ENCODE peak calls at places on chromosomes 7 and 10, in nine cellular contexts. O is tibial nerve, W is upper lobe of left lung, E is K562, I is transverse colon, Z is stomach, R is SK-N-SH, X is A549, D is ovary. F is an unnamed sample.

GRCh38 chr10:43390791-43391190 is 18.2 kb downstream of the HNRNPF start:
- DNase-seq in X (no peak), O (no peak), W (no peak), D (no peak), Z (no peak), R (peak; percentile 49), E (no peak), I (no peak), F (peak; percentile 49)

GRCh38 chr7:123867220-123867619 is 22.3 kb downstream of the HYAL4 start:
- DNase-seq in I (no peak), E (no peak), O (no peak), D (no peak), R (no peak), W (no peak), X (no peak), Z (no peak), F (no peak)

GRCh38 chr7:101625076-101625914 is 3.8 kb downstream of the MYL10 start:
- DNase-seq in I (no peak), O (peak; percentile 24), W (no peak), D (no peak), E (peak; percentile 12), R (no peak), Z (no peak), X (no peak), F (no peak)

GRCh38 chr10:112832361-112832878 is 117.6 kb upstream of the TCF7L2 start:
- DNase-seq in W (no peak), R (no peak), D (no peak), X (no peak), O (no peak), I (no peak), Z (no peak), E (no peak), F (no peak)

GRCh38 chr10:30550967-30551815 is 78.4 kb downstream of the LYZL2 start:
- DNase-seq in E (peak; percentile 28), W (no peak), X (no peak), O (no peak), D (no peak), Z (no peak), I (no peak), R (no peak), F (no peak)

GRCh38 chr7:75889223-75889825 is 10.5 kb downstream of the RHBDD2 start:
- DNase-seq in E (no peak), I (no peak), W (no peak), R (no peak), X (no peak), D (no peak), O (no peak), Z (no peak), F (no peak)

GRCh38 chr7:2953588-2954407 is 89.9 kb downstream of the CARD11 start:
- DNase-seq in O (no peak), X (no peak), Z (no peak), D (no peak), W (peak; percentile 23), I (no peak), E (no peak), R (no peak), F (peak; percentile 15)

GRCh38 chr10:103715430-103715829 is 139.9 kb downstream of the SH3PXD2A start:
- DNase-seq in R (no peak), E (no peak), Z (no peak), X (no peak), W (no peak), D (no peak), I (no peak), O (no peak), F (no peak)

GRCh38 chr10:75210193-75211006 is at the start of gene VDAC2:
- DNase-seq in D (peak; percentile 93), R (peak; percentile 99), E (peak; percentile 96), I (peak; percentile 93), Z (peak; percentile 92), W (peak; percentile 88), X (peak; percentile 77), O (peak; percentile 80), F (peak; percentile 94)

DNA sequence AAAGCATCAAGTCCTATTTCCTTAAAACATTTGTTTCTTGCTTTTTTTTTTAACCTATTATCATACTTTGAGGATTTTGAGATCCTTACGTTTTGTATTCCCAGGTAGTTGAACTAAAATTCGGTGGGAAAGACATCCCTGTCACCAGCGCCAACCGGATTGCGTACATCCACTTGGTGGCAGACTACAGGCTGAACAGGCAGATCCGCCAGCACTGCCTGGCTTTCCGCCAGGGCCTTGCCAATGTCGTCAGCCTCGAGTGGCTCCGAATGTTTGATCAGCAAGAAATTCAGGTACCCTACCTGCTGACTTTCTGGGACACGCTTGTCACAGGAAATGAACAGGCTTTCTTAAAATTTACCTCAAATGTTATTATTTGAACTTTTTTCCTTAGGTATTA is 83.0 kb upstream of the DNAJB6 start:
- DNase-seq in D (no peak), R (no peak), X (no peak), I (peak; percentile 65), O (no peak), W (peak; percentile 92), E (no peak), Z (peak; percentile 94), F (no peak)
- TF ChIP-seq EP300 in D (no peak), R (no peak), X (no peak), I (no peak), O (no peak), W (no peak), E (no peak), Z (no peak), F (no peak)

GRCh38 chr7:39341083-39341482 is 225.1 kb upstream of the YAE1 start:
- DNase-seq in E (no peak), O (no peak), D (no peak), Z (no peak), X (no peak), W (no peak), R (no peak), I (no peak), F (no peak)
- TF ChIP-seq EP300 in E (no peak), O (no peak), D (no peak), Z (no peak), X (no peak), W (no peak), R (no peak), I (no peak), F (no peak)

DNA sequence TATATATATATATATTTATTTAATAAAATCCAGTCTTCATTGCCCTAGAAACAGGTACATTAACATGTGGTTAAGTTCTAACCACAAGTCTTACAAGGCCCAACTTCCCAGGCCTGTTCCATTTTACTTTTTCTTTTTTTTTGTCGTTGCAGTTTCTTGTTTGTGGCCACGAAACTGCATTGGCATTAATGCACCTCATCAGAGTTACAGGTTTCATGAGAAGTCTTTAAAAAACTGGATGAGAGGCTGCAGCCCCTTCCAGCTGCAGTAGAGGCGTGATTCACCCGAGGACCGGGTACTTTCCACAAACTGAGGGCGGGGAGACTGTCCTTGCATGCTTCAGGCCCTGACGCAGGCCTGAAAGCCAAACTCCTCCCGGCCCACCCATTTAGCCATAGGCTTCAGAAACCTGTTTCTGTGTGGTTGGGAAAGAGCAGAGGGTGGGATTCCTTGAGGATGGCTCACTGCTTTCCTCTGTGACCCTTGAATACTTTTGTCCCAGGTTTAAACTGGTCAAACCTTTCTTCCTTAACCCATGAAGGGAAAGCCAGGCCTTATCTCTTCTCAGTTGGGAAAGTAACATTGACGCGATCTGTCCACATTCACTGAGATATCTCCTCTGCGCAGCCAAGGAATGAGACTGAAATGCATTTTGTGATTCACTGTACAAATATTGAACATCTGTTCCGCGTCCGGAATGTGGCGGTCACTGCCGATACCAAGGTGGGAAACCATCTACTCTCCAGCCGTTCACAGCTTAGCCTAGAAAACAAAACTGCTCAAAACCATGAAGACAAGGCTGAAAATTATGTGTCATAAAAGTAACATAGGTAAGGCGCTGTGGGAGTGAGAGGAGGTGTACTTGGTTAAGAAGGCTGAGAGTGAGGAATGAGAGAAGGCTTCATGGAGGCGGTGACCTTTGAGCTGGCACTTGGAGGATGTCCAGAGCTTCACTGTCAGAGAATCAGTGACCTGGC is 311.7 kb downstream of the GATA3 start:
- DNase-seq in X (peak; percentile 80), W (no peak), E (no peak), D (no peak), R (no peak), O (no peak), Z (peak; percentile 52), I (no peak), F (no peak)
- TF ChIP-seq EP300 in X (peak; percentile 91), W (no peak), E (no peak), D (no peak), R (no peak), O (no peak), Z (no peak), I (no peak), F (no peak)

DNA sequence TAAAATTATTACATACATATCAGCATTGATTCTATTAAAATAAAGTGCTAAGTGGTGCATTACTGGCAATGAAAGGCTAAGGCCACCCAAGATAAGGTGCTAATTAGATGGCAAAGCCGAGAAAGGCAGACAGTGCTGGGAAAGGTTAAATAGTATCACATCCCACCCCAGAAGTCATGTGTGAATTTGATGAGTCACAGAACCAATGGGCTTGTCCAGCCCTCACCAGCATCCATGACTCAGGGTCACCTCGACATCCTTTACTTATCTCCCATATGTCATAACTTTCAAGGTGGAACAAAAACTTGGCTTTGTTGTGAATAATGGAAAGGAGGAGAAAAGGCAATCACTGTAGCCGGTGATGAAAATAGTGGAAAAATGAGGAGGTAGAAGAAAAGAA is 459.1 kb downstream of the PLXNA4 start:
- DNase-seq in Z (no peak), O (no peak), R (peak; percentile 30), I (no peak), W (no peak), D (no peak), E (no peak), X (peak; percentile 97), F (no peak)
- TF ChIP-seq EP300 in Z (no peak), O (no peak), R (no peak), I (no peak), W (no peak), D (no peak), E (no peak), X (peak; percentile 33), F (no peak)

F was measured in suprapubic skin.